ENCODE peak calls at places on chromosomes 7 and 10, in four cellular contexts. One of them, this sample, is unnamed.

GRCh38 chr7:19747740-19748339 is 25.6 kb downstream of the TMEM196 start:
- DNase-seq in nephron progenitor cell: peak
- DNase-seq in Calu3: peak
- DNase-seq in psoas muscle: no peak
- DNase-seq in this sample: no peak

GRCh38 chr10:73459683-73460314 is 26.4 kb upstream of the MSS51 start:
- DNase-seq in Calu3: no peak
- DNase-seq in psoas muscle: no peak
- DNase-seq in nephron progenitor cell: no peak
- DNase-seq in this sample: no peak

GRCh38 chr10:38143587-38143986 is 49.5 kb downstream of the ZNF37A start:
- DNase-seq in psoas muscle: no peak
- DNase-seq in Calu3: no peak
- DNase-seq in nephron progenitor cell: no peak
- DNase-seq in this sample: no peak

GRCh38 chr10:29142516-29143314 is 146.2 kb upstream of the LYZL1 start:
- DNase-seq in psoas muscle: no peak
- DNase-seq in Calu3: peak
- DNase-seq in nephron progenitor cell: no peak
- DNase-seq in this sample: no peak

GRCh38 chr10:23512355-23513058 is 73.6 kb downstream of the OTUD1 start:
- DNase-seq in psoas muscle: no peak
- DNase-seq in Calu3: peak
- DNase-seq in nephron progenitor cell: no peak
- DNase-seq in this sample: no peak

GRCh38 chr7:93678185-93678584 is 103.7 kb upstream of the CALCR start:
- DNase-seq in psoas muscle: no peak
- DNase-seq in Calu3: no peak
- DNase-seq in nephron progenitor cell: no peak
- DNase-seq in this sample: no peak

GRCh38 chr7:130695840-130696239 is 9.5 kb upstream of the TSGA13 start:
- DNase-seq in psoas muscle: no peak
- DNase-seq in nephron progenitor cell: no peak
- DNase-seq in Calu3: peak
- DNase-seq in this sample: no peak

GRCh38 chr7:132249591-132249971 is 326.7 kb downstream of the PLXNA4 start:
- DNase-seq in nephron progenitor cell: no peak
- DNase-seq in Calu3: peak
- DNase-seq in psoas muscle: no peak
- DNase-seq in this sample: no peak

GRCh38 chr10:6346621-6347020 is 143.9 kb downstream of the PFKFB3 start:
- DNase-seq in psoas muscle: no peak
- DNase-seq in Calu3: no peak
- DNase-seq in nephron progenitor cell: no peak
- DNase-seq in this sample: no peak

GRCh38 chr7:91228327-91228726 is 35.9 kb upstream of the FZD1 start:
- DNase-seq in Calu3: no peak
- DNase-seq in nephron progenitor cell: no peak
- DNase-seq in psoas muscle: no peak
- DNase-seq in this sample: no peak

GRCh38 chr10:73586583-73586984 is 4.6 kb downstream of the USP54 start:
- DNase-seq in nephron progenitor cell: no peak
- DNase-seq in psoas muscle: no peak
- DNase-seq in Calu3: peak
- DNase-seq in this sample: no peak

GRCh38 chr10:132590752-132591121 is 53.1 kb downstream of the INPP5A start:
- DNase-seq in nephron progenitor cell: no peak
- DNase-seq in psoas muscle: no peak
- DNase-seq in Calu3: no peak
- DNase-seq in this sample: no peak

GRCh38 chr7:81482600-81483186 is 287.2 kb downstream of the HGF start:
- DNase-seq in Calu3: no peak
- DNase-seq in nephron progenitor cell: no peak
- DNase-seq in psoas muscle: no peak
- DNase-seq in this sample: peak

GRCh38 chr7:26197153-26198115 is 3.1 kb downstream of the HNRNPA2B1 start:
- DNase-seq in Calu3: no peak
- DNase-seq in nephron progenitor cell: no peak
- DNase-seq in psoas muscle: no peak
- DNase-seq in this sample: no peak

GRCh38 chr7:150324366-150324961 is 1.1 kb upstream of the ACTR3C start:
- DNase-seq in psoas muscle: no peak
- DNase-seq in Calu3: no peak
- DNase-seq in nephron progenitor cell: no peak
- DNase-seq in this sample: no peak

GRCh38 chr10:4725917-4726606 is 99.9 kb upstream of the AKR1E2 start:
- DNase-seq in Calu3: no peak
- DNase-seq in psoas muscle: no peak
- DNase-seq in nephron progenitor cell: no peak
- DNase-seq in this sample: no peak

GRCh38 chr7:55572378-55573233 is at the start of gene VOPP1:
- DNase-seq in nephron progenitor cell: peak
- DNase-seq in Calu3: peak
- DNase-seq in psoas muscle: peak
- DNase-seq in this sample: peak

GRCh38 chr7:118863961-118864360 is 639.5 kb downstream of the ANKRD7 start:
- DNase-seq in Calu3: no peak
- DNase-seq in psoas muscle: no peak
- DNase-seq in nephron progenitor cell: no peak
- DNase-seq in this sample: no peak

GRCh38 chr7:19177269-19177668 is 32.0 kb upstream of the FERD3L start:
- DNase-seq in nephron progenitor cell: no peak
- DNase-seq in Calu3: no peak
- DNase-seq in psoas muscle: no peak
- DNase-seq in this sample: no peak

GRCh38 chr7:27031289-27032172 is 64.3 kb downstream of the HOXA1 start:
- DNase-seq in nephron progenitor cell: no peak
- DNase-seq in psoas muscle: no peak
- DNase-seq in Calu3: no peak
- DNase-seq in this sample: no peak

GRCh38 chr10:24617771-24618396 is 105.8 kb downstream of the ARHGAP21 start:
- DNase-seq in Calu3: peak
- DNase-seq in psoas muscle: peak
- DNase-seq in nephron progenitor cell: peak
- DNase-seq in this sample: no peak

GRCh38 chr10:16520900-16521299 is 779 bp downstream of the C1QL3 start:
- DNase-seq in nephron progenitor cell: peak
- DNase-seq in psoas muscle: peak
- DNase-seq in Calu3: peak
- DNase-seq in this sample: no peak

GRCh38 chr10:563827-564226 is 125.6 kb downstream of the DIP2C start:
- DNase-seq in nephron progenitor cell: no peak
- DNase-seq in psoas muscle: no peak
- DNase-seq in Calu3: no peak
- DNase-seq in this sample: no peak

GRCh38 chr10:68869623-68870022 is 31.5 kb upstream of the DDX50 start:
- DNase-seq in psoas muscle: no peak
- DNase-seq in nephron progenitor cell: no peak
- DNase-seq in Calu3: no peak
- DNase-seq in this sample: no peak

GRCh38 chr10:80202934-80203834 is 2.2 kb downstream of the ANXA11 start:
- DNase-seq in nephron progenitor cell: peak
- DNase-seq in Calu3: peak
- DNase-seq in psoas muscle: peak
- DNase-seq in this sample: no peak

GRCh38 chr7:2920956-2921708 is 77.0 kb upstream of the GNA12 start:
- DNase-seq in Calu3: no peak
- DNase-seq in psoas muscle: no peak
- DNase-seq in nephron progenitor cell: no peak
- DNase-seq in this sample: no peak

GRCh38 chr10:113269333-113269732 is 283.5 kb upstream of the HABP2 start:
- DNase-seq in psoas muscle: no peak
- DNase-seq in nephron progenitor cell: no peak
- DNase-seq in Calu3: no peak
- DNase-seq in this sample: no peak

GRCh38 chr7:101271021-101271420 is 26.1 kb upstream of the FIS1 start:
- DNase-seq in nephron progenitor cell: no peak
- DNase-seq in Calu3: no peak
- DNase-seq in psoas muscle: no peak
- DNase-seq in this sample: no peak

GRCh38 chr10:124719213-124719851 is 24.8 kb downstream of the FAM53B start:
- DNase-seq in nephron progenitor cell: no peak
- DNase-seq in Calu3: peak
- DNase-seq in psoas muscle: peak
- DNase-seq in this sample: no peak
- TF ChIP-seq CTCF in nephron progenitor cell: no peak
- TF ChIP-seq CTCF in Calu3: peak
- TF ChIP-seq CTCF in psoas muscle: peak
- TF ChIP-seq CTCF in this sample: peak

DNA sequence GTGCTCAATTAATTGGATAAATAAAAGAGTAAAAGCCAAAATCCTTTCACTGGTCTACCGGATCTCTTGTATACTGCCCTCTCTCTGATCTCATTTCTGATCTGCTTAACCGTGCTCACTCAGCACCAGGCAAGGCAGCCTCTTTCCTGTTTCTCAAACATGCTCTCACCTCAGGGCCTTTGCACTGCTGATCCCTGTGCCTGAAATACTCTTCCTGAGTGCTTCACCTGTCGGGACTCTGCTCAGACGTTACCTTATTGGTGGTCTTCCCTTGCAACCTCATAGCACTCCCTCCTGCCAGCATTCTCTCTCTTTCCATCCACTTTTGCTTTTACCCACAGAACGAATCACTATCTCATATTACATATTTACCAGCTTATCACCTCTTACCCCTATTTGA is 55.6 kb downstream of the NPY start:
- DNase-seq in psoas muscle: no peak
- DNase-seq in Calu3: no peak
- DNase-seq in nephron progenitor cell: no peak
- DNase-seq in this sample: no peak
- TF ChIP-seq CTCF in psoas muscle: no peak
- TF ChIP-seq CTCF in Calu3: no peak
- TF ChIP-seq CTCF in nephron progenitor cell: no peak
- TF ChIP-seq CTCF in this sample: no peak

DNA sequence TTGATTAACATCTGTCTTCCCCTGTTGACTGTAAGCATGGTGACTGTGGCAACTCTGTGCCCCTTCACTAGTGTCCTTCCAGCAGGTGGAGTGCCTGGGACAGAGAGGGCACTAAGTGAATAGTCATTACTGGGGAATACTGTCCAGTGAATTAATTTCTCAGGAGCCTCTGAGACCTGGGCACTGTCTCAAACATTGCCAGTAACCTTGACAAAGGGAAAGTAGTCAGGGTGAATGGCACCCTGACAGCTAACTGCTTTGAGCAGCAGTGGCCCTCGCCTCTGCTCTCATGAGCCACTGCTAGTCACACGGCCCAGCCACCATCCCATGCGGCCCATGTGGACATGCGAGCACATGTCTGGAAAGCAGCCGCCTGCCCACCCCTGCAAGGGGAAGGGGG is 13.1 kb upstream of the GRB10 start:
- DNase-seq in nephron progenitor cell: no peak
- DNase-seq in psoas muscle: no peak
- DNase-seq in Calu3: peak
- DNase-seq in this sample: no peak
- TF ChIP-seq CTCF in nephron progenitor cell: no peak
- TF ChIP-seq CTCF in psoas muscle: peak
- TF ChIP-seq CTCF in Calu3: peak
- TF ChIP-seq CTCF in this sample: peak

DNA sequence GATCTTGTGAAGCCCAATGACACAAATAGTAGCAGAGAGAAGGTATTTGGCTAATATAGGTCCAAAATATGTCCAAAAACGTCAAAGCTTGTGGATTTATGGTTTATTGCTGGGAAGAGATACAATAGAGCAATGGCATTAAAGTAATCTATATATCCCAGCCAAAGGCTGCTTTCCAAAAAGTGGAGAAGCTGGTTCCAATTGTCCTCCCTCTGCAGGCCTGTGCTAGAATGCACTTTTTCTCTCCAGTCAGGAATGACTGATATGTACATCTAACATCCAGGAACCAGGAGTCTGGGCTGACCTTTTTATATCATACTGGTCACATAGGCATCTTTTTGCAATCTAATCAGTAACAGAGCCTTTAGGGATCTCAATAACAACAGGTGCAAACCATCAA is 167.1 kb upstream of the FAM3C start:
- DNase-seq in nephron progenitor cell: no peak
- DNase-seq in Calu3: peak
- DNase-seq in psoas muscle: no peak
- DNase-seq in this sample: no peak
- TF ChIP-seq CTCF in nephron progenitor cell: no peak
- TF ChIP-seq CTCF in Calu3: peak
- TF ChIP-seq CTCF in psoas muscle: no peak
- TF ChIP-seq CTCF in this sample: no peak

GRCh38 chr7:18086165-18087030 is 58.8 kb upstream of the PRPS1L1 start:
- DNase-seq in psoas muscle: peak
- DNase-seq in nephron progenitor cell: peak
- DNase-seq in Calu3: peak
- DNase-seq in this sample: no peak
- TF ChIP-seq CTCF in psoas muscle: no peak
- TF ChIP-seq CTCF in nephron progenitor cell: no peak
- TF ChIP-seq CTCF in Calu3: peak
- TF ChIP-seq CTCF in this sample: no peak

This sample was measured in D721Med.